ENCODE peak calls at places on chromosomes 5 and 9, in nine cellular contexts. One of them, this sample, is unnamed. For H3K36me3 and H3K9me3, the result is how much of the 10 kb centered on the place peaks cover.

GRCh38 chr9:135073081-135073740 is 14.3 kb upstream of the OLFM1 start:
- DNase-seq in CD8-positive, alpha-beta T cell: no peak
- DNase-seq in DND-41: no peak
- DNase-seq in fibroblast of lung: no peak
- DNase-seq in uterus: peak
- DNase-seq in PC-3: no peak
- DNase-seq in breast epithelium: no peak
- DNase-seq in upper lobe of right lung: peak
- DNase-seq in heart right ventricle: no peak
- DNase-seq in this sample: no peak

GRCh38 chr9:132472199-132472598 is 62.2 kb downstream of the CFAP77 start:
- DNase-seq in heart right ventricle: no peak
- DNase-seq in CD8-positive, alpha-beta T cell: no peak
- DNase-seq in fibroblast of lung: no peak
- DNase-seq in PC-3: no peak
- DNase-seq in uterus: no peak
- DNase-seq in DND-41: no peak
- DNase-seq in upper lobe of right lung: no peak
- DNase-seq in breast epithelium: no peak
- DNase-seq in this sample: no peak

GRCh38 chr5:151141535-151141934 is 16.0 kb downstream of the ANXA6 start:
- DNase-seq in upper lobe of right lung: no peak
- DNase-seq in heart right ventricle: peak
- DNase-seq in CD8-positive, alpha-beta T cell: peak
- DNase-seq in DND-41: no peak
- DNase-seq in fibroblast of lung: no peak
- DNase-seq in PC-3: no peak
- DNase-seq in breast epithelium: peak
- DNase-seq in uterus: peak
- DNase-seq in this sample: no peak

GRCh38 chr9:113657765-113658564 is 194.4 kb downstream of the RGS3 start:
- DNase-seq in breast epithelium: peak
- DNase-seq in DND-41: peak
- DNase-seq in CD8-positive, alpha-beta T cell: peak
- DNase-seq in fibroblast of lung: peak
- DNase-seq in upper lobe of right lung: peak
- DNase-seq in heart right ventricle: peak
- DNase-seq in uterus: peak
- DNase-seq in PC-3: peak
- DNase-seq in this sample: peak

GRCh38 chr5:128965011-128965637 is at the start of gene SLC27A6:
- DNase-seq in heart right ventricle: peak
- DNase-seq in fibroblast of lung: peak
- DNase-seq in DND-41: no peak
- DNase-seq in uterus: peak
- DNase-seq in breast epithelium: peak
- DNase-seq in PC-3: no peak
- DNase-seq in CD8-positive, alpha-beta T cell: no peak
- DNase-seq in upper lobe of right lung: peak
- DNase-seq in this sample: no peak

GRCh38 chr5:176658817-176659216 is 11.5 kb downstream of the TSPAN17 start:
- DNase-seq in DND-41: peak
- DNase-seq in PC-3: no peak
- DNase-seq in uterus: no peak
- DNase-seq in fibroblast of lung: peak
- DNase-seq in CD8-positive, alpha-beta T cell: peak
- DNase-seq in breast epithelium: no peak
- DNase-seq in upper lobe of right lung: no peak
- DNase-seq in heart right ventricle: no peak
- DNase-seq in this sample: no peak

GRCh38 chr5:127988149-127988755 is 95.3 kb upstream of the SLC12A2 start:
- DNase-seq in CD8-positive, alpha-beta T cell: no peak
- DNase-seq in uterus: no peak
- DNase-seq in heart right ventricle: no peak
- DNase-seq in DND-41: no peak
- DNase-seq in breast epithelium: no peak
- DNase-seq in fibroblast of lung: peak
- DNase-seq in PC-3: peak
- DNase-seq in upper lobe of right lung: no peak
- DNase-seq in this sample: no peak

GRCh38 chr5:139422307-139422893 is 16.9 kb downstream of the DNAJC18 start:
- DNase-seq in PC-3: peak
- DNase-seq in heart right ventricle: peak
- DNase-seq in upper lobe of right lung: no peak
- DNase-seq in CD8-positive, alpha-beta T cell: peak
- DNase-seq in DND-41: peak
- DNase-seq in breast epithelium: no peak
- DNase-seq in fibroblast of lung: peak
- DNase-seq in uterus: no peak
- DNase-seq in this sample: no peak

GRCh38 chr9:137679695-137680305 is 61.0 kb downstream of the EHMT1 start:
- DNase-seq in breast epithelium: no peak
- DNase-seq in upper lobe of right lung: no peak
- DNase-seq in PC-3: no peak
- DNase-seq in CD8-positive, alpha-beta T cell: no peak
- DNase-seq in DND-41: no peak
- DNase-seq in fibroblast of lung: no peak
- DNase-seq in uterus: no peak
- DNase-seq in heart right ventricle: no peak
- DNase-seq in this sample: no peak

GRCh38 chr5:150428106-150428876 is 15.6 kb upstream of the CD74 start:
- DNase-seq in breast epithelium: peak
- DNase-seq in upper lobe of right lung: peak
- DNase-seq in CD8-positive, alpha-beta T cell: no peak
- DNase-seq in uterus: peak
- DNase-seq in DND-41: no peak
- DNase-seq in fibroblast of lung: no peak
- DNase-seq in heart right ventricle: peak
- DNase-seq in PC-3: no peak
- DNase-seq in this sample: peak

GRCh38 chr5:17056056-17056690 is 120.1 kb upstream of the MYO10 start:
- DNase-seq in uterus: no peak
- DNase-seq in PC-3: peak
- DNase-seq in upper lobe of right lung: no peak
- DNase-seq in DND-41: no peak
- DNase-seq in CD8-positive, alpha-beta T cell: no peak
- DNase-seq in heart right ventricle: peak
- DNase-seq in fibroblast of lung: no peak
- DNase-seq in breast epithelium: no peak
- DNase-seq in this sample: no peak

GRCh38 chr9:22040760-22041159 is 31.7 kb upstream of the CDKN2B start:
- DNase-seq in fibroblast of lung: peak
- DNase-seq in heart right ventricle: no peak
- DNase-seq in CD8-positive, alpha-beta T cell: no peak
- DNase-seq in DND-41: no peak
- DNase-seq in breast epithelium: no peak
- DNase-seq in PC-3: peak
- DNase-seq in uterus: no peak
- DNase-seq in upper lobe of right lung: no peak
- DNase-seq in this sample: no peak

GRCh38 chr5:10441083-10441991 is at the start of gene ROPN1L:
- DNase-seq in PC-3: peak
- DNase-seq in CD8-positive, alpha-beta T cell: peak
- DNase-seq in breast epithelium: peak
- DNase-seq in fibroblast of lung: peak
- DNase-seq in uterus: peak
- DNase-seq in DND-41: peak
- DNase-seq in heart right ventricle: peak
- DNase-seq in upper lobe of right lung: peak
- DNase-seq in this sample: peak

GRCh38 chr5:14063117-14063516 is 80.0 kb upstream of the TRIO start:
- DNase-seq in breast epithelium: no peak
- DNase-seq in fibroblast of lung: peak
- DNase-seq in upper lobe of right lung: no peak
- DNase-seq in DND-41: no peak
- DNase-seq in CD8-positive, alpha-beta T cell: no peak
- DNase-seq in heart right ventricle: no peak
- DNase-seq in uterus: no peak
- DNase-seq in PC-3: no peak
- DNase-seq in this sample: no peak

GRCh38 chr5:79832911-79833310 is 143.3 kb downstream of the CMYA5 start:
- DNase-seq in DND-41: no peak
- DNase-seq in heart right ventricle: no peak
- DNase-seq in CD8-positive, alpha-beta T cell: no peak
- DNase-seq in uterus: no peak
- DNase-seq in fibroblast of lung: no peak
- DNase-seq in breast epithelium: no peak
- DNase-seq in upper lobe of right lung: no peak
- DNase-seq in PC-3: no peak
- DNase-seq in this sample: no peak

GRCh38 chr5:77292026-77292757 is 81.7 kb downstream of the PDE8B start:
- DNase-seq in uterus: no peak
- DNase-seq in upper lobe of right lung: no peak
- DNase-seq in CD8-positive, alpha-beta T cell: no peak
- DNase-seq in heart right ventricle: no peak
- DNase-seq in fibroblast of lung: peak
- DNase-seq in breast epithelium: no peak
- DNase-seq in PC-3: peak
- DNase-seq in DND-41: no peak
- DNase-seq in this sample: no peak

GRCh38 chr9:131282688-131283422 is 6.5 kb upstream of the FAM78A start:
- DNase-seq in uterus: no peak
- DNase-seq in fibroblast of lung: peak
- DNase-seq in DND-41: no peak
- DNase-seq in upper lobe of right lung: no peak
- DNase-seq in breast epithelium: no peak
- DNase-seq in PC-3: no peak
- DNase-seq in CD8-positive, alpha-beta T cell: no peak
- DNase-seq in heart right ventricle: no peak
- DNase-seq in this sample: no peak

GRCh38 chr5:172059661-172060100 is 53.2 kb upstream of the FBXW11 start:
- DNase-seq in uterus: no peak
- DNase-seq in CD8-positive, alpha-beta T cell: no peak
- DNase-seq in breast epithelium: no peak
- DNase-seq in fibroblast of lung: peak
- DNase-seq in DND-41: peak
- DNase-seq in upper lobe of right lung: no peak
- DNase-seq in heart right ventricle: no peak
- DNase-seq in PC-3: peak
- DNase-seq in this sample: no peak

GRCh38 chr9:90903731-90904422 is 102.3 kb downstream of the SYK start:
- DNase-seq in upper lobe of right lung: no peak
- DNase-seq in DND-41: no peak
- DNase-seq in fibroblast of lung: no peak
- DNase-seq in breast epithelium: no peak
- DNase-seq in heart right ventricle: no peak
- DNase-seq in CD8-positive, alpha-beta T cell: no peak
- DNase-seq in uterus: no peak
- DNase-seq in PC-3: no peak
- DNase-seq in this sample: no peak

GRCh38 chr5:1511651-1512540 is 11.9 kb downstream of the LPCAT1 start:
- DNase-seq in upper lobe of right lung: peak
- DNase-seq in fibroblast of lung: peak
- DNase-seq in heart right ventricle: no peak
- DNase-seq in uterus: peak
- DNase-seq in breast epithelium: no peak
- DNase-seq in CD8-positive, alpha-beta T cell: no peak
- DNase-seq in DND-41: peak
- DNase-seq in PC-3: peak
- DNase-seq in this sample: peak

DNA sequence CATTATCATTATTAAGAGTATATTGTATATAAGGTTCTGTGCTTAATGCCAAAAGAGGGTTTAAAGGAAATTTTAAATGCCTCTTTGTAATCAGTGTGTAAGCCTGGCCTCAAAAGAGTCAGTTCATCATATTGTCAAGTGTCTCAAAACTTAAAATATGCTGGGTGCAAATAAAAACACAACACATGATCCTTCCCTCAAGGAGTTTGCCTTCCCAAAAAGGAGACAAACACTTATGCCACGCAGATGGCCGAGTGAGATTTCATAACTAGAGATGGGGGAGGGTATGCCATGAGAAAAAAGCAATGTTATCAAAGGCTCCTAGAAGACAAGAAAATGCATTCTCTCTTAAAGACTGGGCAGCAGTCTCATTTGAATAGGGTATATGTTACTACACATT is 55.2 kb downstream of the FBXO38 start:
- DNase-seq in CD8-positive, alpha-beta T cell: no peak
- DNase-seq in PC-3: no peak
- DNase-seq in uterus: no peak
- DNase-seq in upper lobe of right lung: no peak
- DNase-seq in DND-41: no peak
- DNase-seq in breast epithelium: no peak
- DNase-seq in heart right ventricle: no peak
- DNase-seq in fibroblast of lung: no peak
- DNase-seq in this sample: no peak
- H3K36me3 ChIP-seq in CD8-positive, alpha-beta T cell: under half
- H3K36me3 ChIP-seq in PC-3: under half
- H3K36me3 ChIP-seq in uterus: under half
- H3K36me3 ChIP-seq in upper lobe of right lung: half or more
- H3K36me3 ChIP-seq in DND-41: half or more
- H3K36me3 ChIP-seq in breast epithelium: under half
- H3K36me3 ChIP-seq in heart right ventricle: under half
- H3K36me3 ChIP-seq in fibroblast of lung: under half
- H3K36me3 ChIP-seq in this sample: under half

GRCh38 chr9:18137815-18138214 is 336.1 kb upstream of the ADAMTSL1 start:
- DNase-seq in fibroblast of lung: no peak
- DNase-seq in uterus: no peak
- DNase-seq in DND-41: no peak
- DNase-seq in PC-3: no peak
- DNase-seq in heart right ventricle: no peak
- DNase-seq in upper lobe of right lung: no peak
- DNase-seq in breast epithelium: no peak
- DNase-seq in CD8-positive, alpha-beta T cell: no peak
- DNase-seq in this sample: no peak
- TF ChIP-seq CTCF in fibroblast of lung: no peak
- TF ChIP-seq CTCF in uterus: no peak
- TF ChIP-seq CTCF in DND-41: no peak
- TF ChIP-seq CTCF in PC-3: no peak
- TF ChIP-seq CTCF in heart right ventricle: no peak
- TF ChIP-seq CTCF in upper lobe of right lung: no peak
- TF ChIP-seq CTCF in breast epithelium: no peak
- TF ChIP-seq CTCF in CD8-positive, alpha-beta T cell: no peak
- TF ChIP-seq CTCF in this sample: no peak

GRCh38 chr9:111548623-111549022 is 23.6 kb downstream of the ZNF483 start:
- DNase-seq in heart right ventricle: no peak
- DNase-seq in fibroblast of lung: no peak
- DNase-seq in uterus: no peak
- DNase-seq in DND-41: no peak
- DNase-seq in PC-3: no peak
- DNase-seq in CD8-positive, alpha-beta T cell: no peak
- DNase-seq in breast epithelium: no peak
- DNase-seq in upper lobe of right lung: no peak
- DNase-seq in this sample: no peak
- H3K9me3 ChIP-seq in heart right ventricle: half or more
- H3K9me3 ChIP-seq in fibroblast of lung: under half
- H3K9me3 ChIP-seq in uterus: under half
- H3K9me3 ChIP-seq in DND-41: under half
- H3K9me3 ChIP-seq in PC-3: half or more
- H3K9me3 ChIP-seq in CD8-positive, alpha-beta T cell: under half
- H3K9me3 ChIP-seq in breast epithelium: half or more
- H3K9me3 ChIP-seq in upper lobe of right lung: half or more
- H3K9me3 ChIP-seq in this sample: under half

DNA sequence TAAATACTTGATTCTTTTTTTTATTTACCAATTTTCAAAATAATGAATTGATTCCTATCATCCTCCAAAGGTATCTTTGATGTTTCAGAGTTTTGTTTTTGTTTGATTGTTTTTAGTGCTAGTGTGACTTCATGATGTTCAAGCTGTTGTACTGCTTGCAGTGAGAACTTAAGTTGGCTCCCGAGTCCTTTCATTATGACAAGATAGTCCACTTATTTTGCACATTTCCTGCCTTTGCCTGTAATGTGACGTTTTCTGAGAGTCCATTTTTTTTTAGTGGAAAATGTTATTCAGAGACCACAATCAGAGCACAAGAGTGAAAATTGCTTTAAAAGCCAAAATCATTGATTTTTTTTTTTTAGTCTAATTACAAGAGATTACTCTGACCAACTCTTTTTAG is 60.1 kb upstream of the FCHO2 start:
- DNase-seq in breast epithelium: no peak
- DNase-seq in heart right ventricle: no peak
- DNase-seq in PC-3: no peak
- DNase-seq in CD8-positive, alpha-beta T cell: no peak
- DNase-seq in fibroblast of lung: no peak
- DNase-seq in uterus: no peak
- DNase-seq in DND-41: no peak
- DNase-seq in upper lobe of right lung: no peak
- DNase-seq in this sample: no peak
- H3K36me3 ChIP-seq in breast epithelium: under half
- H3K36me3 ChIP-seq in heart right ventricle: under half
- H3K36me3 ChIP-seq in PC-3: half or more
- H3K36me3 ChIP-seq in CD8-positive, alpha-beta T cell: under half
- H3K36me3 ChIP-seq in fibroblast of lung: under half
- H3K36me3 ChIP-seq in uterus: under half
- H3K36me3 ChIP-seq in DND-41: half or more
- H3K36me3 ChIP-seq in upper lobe of right lung: half or more
- H3K36me3 ChIP-seq in this sample: half or more